ENCODE peak calls at places on chromosome 7, in six cellular contexts. E, C, Y, D, V and J are unnamed samples.

GRCh38 chr7:77855371-77856083 is 57.0 kb downstream of the PHTF2 start:
- DNase-seq in E (peak; percentile 82), C (no peak), Y (no peak), D (no peak), V (peak; percentile 46), J (peak; percentile 69)

GRCh38 chr7:55360486-55360885 is 4.7 kb upstream of the LANCL2 start:
- DNase-seq in E (peak; percentile 13), C (no peak), Y (no peak), D (no peak), V (no peak), J (no peak)

GRCh38 chr7:135597926-135598305 is 40.2 kb downstream of the NUP205 start:
- DNase-seq in E (peak; percentile 15), C (no peak), Y (no peak), D (no peak), V (no peak), J (no peak)

GRCh38 chr7:12519682-12520009 is 50.9 kb upstream of the SCIN start:
- DNase-seq in E (no peak), C (no peak), Y (no peak), D (no peak), V (no peak), J (no peak)

GRCh38 chr7:70886547-70886946 is 245.4 kb upstream of the GALNT17 start:
- DNase-seq in E (no peak), C (no peak), Y (no peak), D (no peak), V (no peak), J (no peak)

GRCh38 chr7:44709945-44710596 is 38.6 kb upstream of the ZMIZ2 start:
- DNase-seq in E (no peak), C (peak; percentile 27), Y (no peak), D (no peak), V (no peak), J (no peak)

GRCh38 chr7:139682136-139683013 is 95.4 kb downstream of the HIPK2 start:
- DNase-seq in E (peak; percentile 54), C (no peak), Y (no peak), D (no peak), V (no peak), J (no peak)

GRCh38 chr7:83410989-83411591 is 237.8 kb downstream of the SEMA3E start:
- DNase-seq in E (peak; percentile 71), C (no peak), Y (no peak), D (no peak), V (no peak), J (no peak)

GRCh38 chr7:47893721-47894365 is 54.4 kb downstream of the PKD1L1 start:
- DNase-seq in E (no peak), C (no peak), Y (no peak), D (no peak), V (no peak), J (no peak)

GRCh38 chr7:20964214-20964613 is 177.5 kb upstream of the SP8 start:
- DNase-seq in E (no peak), C (no peak), Y (no peak), D (no peak), V (no peak), J (no peak)

GRCh38 chr7:118918556-118918955 is 694.1 kb downstream of the ANKRD7 start:
- DNase-seq in E (peak; percentile 10), C (no peak), Y (no peak), D (no peak), V (no peak), J (no peak)

GRCh38 chr7:18762189-18762588 is 266.6 kb downstream of the HDAC9 start:
- DNase-seq in E (peak; percentile 91), C (no peak), Y (no peak), D (no peak), V (no peak), J (no peak)

DNA sequence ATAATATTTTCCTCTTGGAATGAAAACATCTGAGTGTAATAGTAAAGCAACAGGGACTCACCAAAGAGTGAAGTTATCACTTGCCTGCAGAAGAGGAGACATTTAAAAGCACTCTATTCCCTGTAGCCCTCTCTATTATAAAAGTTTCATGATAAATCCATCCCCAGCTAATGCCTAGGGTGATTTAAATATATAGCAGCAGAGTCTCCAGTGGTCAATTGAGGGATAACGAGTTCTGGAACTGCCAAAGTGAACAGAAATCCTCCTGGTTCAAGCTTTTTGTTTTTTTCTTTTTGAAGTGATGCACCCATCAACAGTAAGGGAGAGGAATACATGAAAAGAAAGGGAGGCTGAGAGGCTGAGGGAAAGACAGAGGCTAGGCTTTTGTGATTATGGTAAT is 87.3 kb downstream of the EVX1 start:
- DNase-seq in E (no peak), C (no peak), Y (no peak), D (no peak), V (no peak), J (no peak)
- TF ChIP-seq CTCF in E (peak; percentile 23), C (no peak), Y (no peak), D (no peak), V (no peak), J (peak; percentile 7)

GRCh38 chr7:127270093-127270492 is 17.4 kb upstream of the GRM8 start:
- DNase-seq in E (no peak), C (no peak), Y (no peak), D (no peak), V (no peak), J (no peak)
- H3K27ac ChIP-seq in E (no peak overlapping the region), C (no peak overlapping the region), Y (no peak overlapping the region), D (no peak overlapping the region), V (no peak overlapping the region), J (no peak overlapping the region)

GRCh38 chr7:100745184-100745583 is 11.8 kb downstream of the ZAN start:
- DNase-seq in E (peak; percentile 93), C (peak; percentile 82), Y (no peak), D (peak; percentile 37), V (peak; percentile 21), J (peak; percentile 50)
- H3K9me3 ChIP-seq in E (no peaks in the 10 kb centered on the region), C (no peaks in the 10 kb centered on the region), Y (no peaks in the 10 kb centered on the region), D (no peaks in the 10 kb centered on the region), V (no peaks in the 10 kb centered on the region), J (no peaks in the 10 kb centered on the region)

GRCh38 chr7:124992881-124993562 is 63.4 kb upstream of the POT1 start:
- DNase-seq in E (peak; percentile 91), C (no peak), Y (peak; percentile 67), D (no peak), V (no peak), J (no peak)

DNA sequence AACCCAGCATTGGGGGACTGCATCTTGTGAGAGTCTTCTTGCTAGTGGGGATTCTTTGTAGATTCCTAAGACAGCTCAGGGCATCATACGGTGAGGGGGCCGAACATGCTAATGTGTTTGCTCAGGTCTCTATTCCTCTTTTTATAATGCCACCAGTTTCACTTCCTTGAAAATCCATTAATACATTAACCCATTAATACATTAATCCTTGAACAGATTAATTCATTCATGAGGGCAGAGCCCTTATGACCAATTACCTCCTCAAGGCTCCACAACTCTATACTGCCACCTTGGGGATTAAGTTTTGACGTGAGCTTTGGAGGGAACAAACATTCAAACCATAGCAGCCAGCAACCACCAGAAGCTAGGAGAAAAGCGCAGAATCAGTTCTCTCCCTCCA is 67.2 kb upstream of the POT1 start:
- DNase-seq in E (peak; percentile 50), C (no peak), Y (no peak), D (no peak), V (no peak), J (no peak)
- TF ChIP-seq CTCF in E (peak; percentile 40), C (no peak), Y (no peak), D (no peak), V (no peak), J (peak; percentile 21)

GRCh38 chr7:22364023-22364422 is 7.1 kb upstream of the RAPGEF5 start:
- DNase-seq in E (no peak), C (no peak), Y (no peak), D (no peak), V (no peak), J (no peak)

GRCh38 chr7:22361320-22361719 is 4.4 kb upstream of the RAPGEF5 start:
- DNase-seq in E (no peak), C (no peak), Y (no peak), D (no peak), V (no peak), J (no peak)

GRCh38 chr7:22364910-22365309 is 8.0 kb upstream of the RAPGEF5 start:
- DNase-seq in E (no peak), C (no peak), Y (no peak), D (no peak), V (no peak), J (no peak)

GRCh38 chr7:22359156-22359697 is 2.3 kb upstream of the RAPGEF5 start:
- DNase-seq in E (no peak), C (no peak), Y (no peak), D (no peak), V (no peak), J (no peak)

DNA sequence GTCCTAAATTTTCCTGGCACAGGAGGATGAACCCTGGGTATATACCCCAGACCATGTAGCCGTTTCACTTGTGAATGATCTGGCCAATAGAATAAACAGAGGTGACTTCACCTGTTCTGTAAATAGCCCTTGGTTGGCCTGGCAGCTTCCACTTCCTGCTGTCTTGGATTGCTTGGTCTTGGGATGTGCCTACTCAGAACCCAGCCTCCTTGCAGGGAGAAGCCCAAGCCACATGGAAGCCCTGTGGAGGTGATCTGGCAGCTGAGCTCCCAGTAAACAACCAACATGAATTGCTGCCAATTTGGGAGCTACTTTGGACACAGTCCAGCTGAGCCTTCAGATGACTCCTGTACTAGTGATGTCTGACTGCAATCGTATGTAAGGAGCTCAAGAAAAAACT is 4.8 kb upstream of the RAPGEF5 start:
- DNase-seq in E (no peak), C (no peak), Y (no peak), D (no peak), V (no peak), J (no peak)
- H3K27ac ChIP-seq in E (no peak overlapping the region), C (no peak overlapping the region), Y (no peak overlapping the region), D (no peak overlapping the region), V (no peak overlapping the region), J (no peak overlapping the region)

GRCh38 chr7:103902917-103903316 is 86.5 kb downstream of the RELN start:
- DNase-seq in E (peak; percentile 6), C (no peak), Y (no peak), D (no peak), V (no peak), J (no peak)
- H3K9me3 ChIP-seq in E (no peaks in the 10 kb centered on the region), C (no peaks in the 10 kb centered on the region), Y (no peaks in the 10 kb centered on the region), D (no peaks in the 10 kb centered on the region), V (no peaks in the 10 kb centered on the region), J (no peaks in the 10 kb centered on the region)

DNA sequence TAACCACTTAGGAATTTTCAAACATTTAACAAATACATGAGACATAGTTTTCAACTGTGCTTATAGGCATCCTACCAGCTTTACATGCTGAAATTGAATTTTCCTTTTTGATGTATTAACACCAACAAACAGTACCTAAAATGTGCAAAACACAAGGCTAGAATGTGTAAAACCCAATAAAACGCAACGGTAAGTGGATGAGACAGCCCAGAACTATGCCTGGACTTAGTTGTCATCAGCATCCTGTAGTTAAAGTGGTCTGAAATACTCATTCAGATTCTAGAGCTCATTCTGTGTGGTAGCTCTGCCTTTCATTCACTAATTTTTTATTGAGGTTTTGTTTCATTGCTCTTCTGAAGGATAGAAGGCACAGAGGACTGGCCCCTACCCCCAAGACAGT is 137.1 kb downstream of the BMPER start:
- DNase-seq in E (peak; percentile 14), C (no peak), Y (no peak), D (no peak), V (no peak), J (no peak)
- TF ChIP-seq CTCF in E (no peak), C (no peak), Y (no peak), D (no peak), V (no peak), J (no peak)